ENCODE peak calls at places on chromosomes 4 and X, in nine cellular contexts. F is endothelial cell; Y is skeletal muscle cell; M is Calu3; X is NCI-H1417; I is T-helper 17 cell; A is IMR-90; T is NCI-H146; Q is stimulated activated CD4-positive, alpha-beta T cell treated with anti-CD3 and anti-CD28 coated beads, TNF-alpha, amount 100 ng/mL, for 24 hours. D is an unnamed sample.

GRCh38 chrX:116749943-116750342 is 287.2 kb upstream of the CT83 start:
- DNase-seq in M (no peak), F (no peak), I (no peak), T (peak), Q (no peak), X (peak), Y (no peak), A (no peak), D (no peak)

GRCh38 chrX:129462707-129463106 is 60.6 kb downstream of the SMARCA1 start:
- DNase-seq in X (no peak), Q (no peak), F (no peak), M (no peak), Y (no peak), T (no peak), A (no peak), I (no peak), D (no peak)

GRCh38 chrX:118373538-118373937 is 27.6 kb downstream of the WDR44 start:
- DNase-seq in A (no peak), M (no peak), I (no peak), T (peak), Q (no peak), X (no peak), Y (no peak), F (no peak), D (peak)

GRCh38 chrX:71251456-71251973 is 2.4 kb downstream of the ZMYM3 start:
- DNase-seq in Y (no peak), F (no peak), M (no peak), A (no peak), T (no peak), Q (peak), X (no peak), I (no peak), D (no peak)

GRCh38 chr4:87912164-87913004 is 63.1 kb upstream of the SPP1 start:
- DNase-seq in T (no peak), M (no peak), X (no peak), I (no peak), F (no peak), Y (no peak), A (no peak), Q (no peak), D (no peak)

GRCh38 chr4:141389649-141390048 is 169.0 kb downstream of the ZNF330 start:
- DNase-seq in A (peak), F (no peak), X (no peak), Q (no peak), Y (no peak), T (no peak), M (no peak), I (no peak), D (no peak)

GRCh38 chrX:53287493-53288138 is 6.2 kb upstream of the IQSEC2 start:
- DNase-seq in X (no peak), A (peak), T (no peak), M (peak), Q (no peak), Y (no peak), I (no peak), F (no peak), D (peak)

GRCh38 chr4:186118582-186118981 is 14.1 kb downstream of the FAM149A start:
- DNase-seq in Q (no peak), Y (no peak), M (no peak), T (no peak), X (no peak), I (no peak), F (no peak), A (no peak), D (no peak)

GRCh38 chrX:120653000-120653399 is 23.1 kb upstream of the C1GALT1C1 start:
- DNase-seq in X (peak), M (no peak), F (no peak), A (no peak), Q (no peak), I (no peak), Y (no peak), T (peak), D (peak)

GRCh38 chr4:161937596-161937995 is 226.2 kb downstream of the FSTL5 start:
- DNase-seq in Q (no peak), A (no peak), Y (no peak), F (no peak), M (no peak), I (no peak), T (no peak), X (no peak), D (no peak)

GRCh38 chr4:56112377-56112776 is 163.6 kb downstream of the CEP135 start:
- DNase-seq in I (no peak), Q (no peak), T (no peak), F (no peak), M (no peak), X (no peak), Y (no peak), A (no peak), D (no peak)

GRCh38 chr4:3040447-3041191 is 33.7 kb downstream of the HTT-AS start:
- DNase-seq in I (no peak), X (no peak), Q (no peak), Y (no peak), A (no peak), F (no peak), T (no peak), M (no peak), D (no peak)

GRCh38 chr4:115759231-115759630 is 645.8 kb upstream of the NDST4 start:
- DNase-seq in M (no peak), Q (no peak), I (no peak), X (no peak), T (no peak), Y (no peak), F (no peak), A (no peak), D (no peak)

GRCh38 chr4:83677656-83678055 is 141.7 kb downstream of the GPAT3 start:
- DNase-seq in I (no peak), A (no peak), Y (no peak), F (no peak), M (no peak), X (no peak), Q (no peak), T (no peak), D (no peak)

GRCh38 chr4:134024251-134024650 is 177.3 kb downstream of the PABPC4L start:
- DNase-seq in F (peak), A (no peak), T (peak), Y (no peak), X (no peak), M (peak), I (no peak), Q (no peak), D (peak)

GRCh38 chr4:139331185-139331584 is 28.9 kb upstream of the NDUFC1 start:
- DNase-seq in A (no peak), Y (no peak), T (no peak), F (no peak), I (no peak), Q (no peak), M (no peak), X (no peak), D (no peak)

GRCh38 chrX:16882702-16883486 is 12.7 kb upstream of the RBBP7 start:
- DNase-seq in M (peak), T (peak), A (peak), Y (no peak), Q (peak), F (peak), I (peak), X (peak), D (peak)

GRCh38 chrX:54745676-54746075 is 52.4 kb downstream of the ITIH6 start:
- DNase-seq in I (no peak), X (no peak), F (no peak), A (no peak), Y (no peak), Q (no peak), M (no peak), T (no peak), D (no peak)

GRCh38 chr4:110850461-110851447 is 227.9 kb upstream of the PITX2 start:
- DNase-seq in Q (no peak), T (no peak), A (no peak), Y (peak), F (no peak), I (no peak), M (no peak), X (no peak), D (no peak)

GRCh38 chr4:108561086-108561485 is 59.3 kb upstream of the RPL34 start:
- DNase-seq in Q (no peak), M (no peak), A (no peak), T (no peak), X (no peak), F (no peak), Y (no peak), I (no peak), D (no peak)

GRCh38 chr4:20264688-20265087 is 13.0 kb downstream of the SLIT2 start:
- DNase-seq in F (no peak), I (no peak), M (no peak), T (no peak), A (no peak), X (no peak), Q (no peak), Y (no peak), D (no peak)

GRCh38 chr4:54333657-54334056 is 104.6 kb downstream of the PDGFRA start:
- DNase-seq in T (no peak), A (no peak), Y (no peak), I (no peak), M (no peak), X (no peak), F (no peak), Q (no peak), D (no peak)

GRCh38 chrX:19739683-19740082 is 147.7 kb downstream of the SH3KBP1 start:
- DNase-seq in F (peak), T (peak), X (peak), A (peak), Q (no peak), Y (peak), M (peak), I (peak), D (peak)